ENCODE peak calls at places on chromosomes 3 and 15, in seven cellular contexts. One of them, this sample, is unnamed.

GRCh38 chr3:178146406-178146831 is 389.8 kb upstream of the KCNMB2 start:
- DNase-seq in RWPE1: no peak
- DNase-seq in HL-60: no peak
- DNase-seq in AG04450: no peak
- DNase-seq in mesothelial cell of epicardium: no peak
- DNase-seq in AG09309: peak; percentile 10
- DNase-seq in choroid plexus epithelial cell: no peak
- DNase-seq in this sample: no peak

GRCh38 chr15:30953183-30953582 is 38.2 kb downstream of the MTMR10 start:
- DNase-seq in AG09309: no peak
- DNase-seq in RWPE1: no peak
- DNase-seq in mesothelial cell of epicardium: no peak
- DNase-seq in choroid plexus epithelial cell: no peak
- DNase-seq in AG04450: no peak
- DNase-seq in HL-60: no peak
- DNase-seq in this sample: no peak

GRCh38 chr3:47283596-47284364 is 1.0 kb downstream of the KLHL18 start:
- DNase-seq in mesothelial cell of epicardium: no peak
- DNase-seq in HL-60: no peak
- DNase-seq in AG04450: no peak
- DNase-seq in choroid plexus epithelial cell: peak; percentile 44
- DNase-seq in AG09309: no peak
- DNase-seq in RWPE1: peak; percentile 7
- DNase-seq in this sample: peak; percentile 39

GRCh38 chr15:89851665-89852341 is 37.2 kb upstream of the ANPEP start:
- DNase-seq in RWPE1: no peak
- DNase-seq in mesothelial cell of epicardium: no peak
- DNase-seq in AG04450: no peak
- DNase-seq in AG09309: no peak
- DNase-seq in HL-60: no peak
- DNase-seq in choroid plexus epithelial cell: no peak
- DNase-seq in this sample: no peak

GRCh38 chr15:57158589-57158988 is 217.7 kb upstream of the CGNL1 start:
- DNase-seq in AG04450: no peak
- DNase-seq in mesothelial cell of epicardium: no peak
- DNase-seq in choroid plexus epithelial cell: no peak
- DNase-seq in RWPE1: peak; percentile 49
- DNase-seq in HL-60: no peak
- DNase-seq in AG09309: no peak
- DNase-seq in this sample: peak; percentile 39

GRCh38 chr15:67341539-67341938 is 87.0 kb downstream of the IQCH start:
- DNase-seq in AG09309: no peak
- DNase-seq in RWPE1: no peak
- DNase-seq in choroid plexus epithelial cell: no peak
- DNase-seq in AG04450: no peak
- DNase-seq in mesothelial cell of epicardium: no peak
- DNase-seq in HL-60: no peak
- DNase-seq in this sample: no peak

GRCh38 chr15:96107922-96108321 is 222.6 kb upstream of the NR2F2 start:
- DNase-seq in mesothelial cell of epicardium: no peak
- DNase-seq in choroid plexus epithelial cell: peak; percentile 44
- DNase-seq in AG04450: no peak
- DNase-seq in AG09309: no peak
- DNase-seq in HL-60: no peak
- DNase-seq in RWPE1: no peak
- DNase-seq in this sample: peak; percentile 23

GRCh38 chr3:124315215-124316033 is 323.5 kb upstream of the ROPN1 start:
- DNase-seq in AG09309: peak; percentile 4
- DNase-seq in RWPE1: peak; percentile 34
- DNase-seq in choroid plexus epithelial cell: peak; percentile 23
- DNase-seq in mesothelial cell of epicardium: no peak
- DNase-seq in HL-60: no peak
- DNase-seq in AG04450: no peak
- DNase-seq in this sample: peak; percentile 53

GRCh38 chr3:160402249-160403027 is 3.0 kb downstream of the SMC4 start:
- DNase-seq in choroid plexus epithelial cell: peak; percentile 21
- DNase-seq in AG09309: no peak
- DNase-seq in HL-60: no peak
- DNase-seq in mesothelial cell of epicardium: no peak
- DNase-seq in AG04450: no peak
- DNase-seq in RWPE1: no peak
- DNase-seq in this sample: peak; percentile 64

GRCh38 chr3:144963810-144964209 is 992.2 kb downstream of the DIPK2A start:
- DNase-seq in RWPE1: no peak
- DNase-seq in AG09309: peak; percentile 13
- DNase-seq in HL-60: no peak
- DNase-seq in AG04450: no peak
- DNase-seq in mesothelial cell of epicardium: no peak
- DNase-seq in choroid plexus epithelial cell: no peak
- DNase-seq in this sample: no peak

GRCh38 chr3:164080208-164080607 is 998.1 kb downstream of the SI start:
- DNase-seq in AG04450: no peak
- DNase-seq in choroid plexus epithelial cell: no peak
- DNase-seq in mesothelial cell of epicardium: no peak
- DNase-seq in RWPE1: no peak
- DNase-seq in HL-60: no peak
- DNase-seq in AG09309: no peak
- DNase-seq in this sample: no peak

GRCh38 chr3:52305926-52306325 is 10.2 kb upstream of the DNAH1 start:
- DNase-seq in HL-60: no peak
- DNase-seq in RWPE1: no peak
- DNase-seq in AG04450: no peak
- DNase-seq in AG09309: no peak
- DNase-seq in mesothelial cell of epicardium: no peak
- DNase-seq in choroid plexus epithelial cell: no peak
- DNase-seq in this sample: no peak

GRCh38 chr3:52299247-52299657 is 11.6 kb downstream of the GLYCTK start:
- DNase-seq in AG04450: no peak
- DNase-seq in mesothelial cell of epicardium: no peak
- DNase-seq in RWPE1: no peak
- DNase-seq in choroid plexus epithelial cell: no peak
- DNase-seq in AG09309: no peak
- DNase-seq in HL-60: no peak
- DNase-seq in this sample: no peak

GRCh38 chr3:52299815-52300611 is 12.4 kb downstream of the GLYCTK start:
- DNase-seq in AG09309: no peak
- DNase-seq in RWPE1: no peak
- DNase-seq in choroid plexus epithelial cell: peak; percentile 34
- DNase-seq in HL-60: no peak
- DNase-seq in mesothelial cell of epicardium: no peak
- DNase-seq in AG04450: no peak
- DNase-seq in this sample: peak; percentile 14

GRCh38 chr3:52301042-52301441 is 13.4 kb downstream of the GLYCTK start:
- DNase-seq in RWPE1: no peak
- DNase-seq in AG04450: no peak
- DNase-seq in choroid plexus epithelial cell: no peak
- DNase-seq in mesothelial cell of epicardium: no peak
- DNase-seq in HL-60: no peak
- DNase-seq in AG09309: no peak
- DNase-seq in this sample: no peak

DNA sequence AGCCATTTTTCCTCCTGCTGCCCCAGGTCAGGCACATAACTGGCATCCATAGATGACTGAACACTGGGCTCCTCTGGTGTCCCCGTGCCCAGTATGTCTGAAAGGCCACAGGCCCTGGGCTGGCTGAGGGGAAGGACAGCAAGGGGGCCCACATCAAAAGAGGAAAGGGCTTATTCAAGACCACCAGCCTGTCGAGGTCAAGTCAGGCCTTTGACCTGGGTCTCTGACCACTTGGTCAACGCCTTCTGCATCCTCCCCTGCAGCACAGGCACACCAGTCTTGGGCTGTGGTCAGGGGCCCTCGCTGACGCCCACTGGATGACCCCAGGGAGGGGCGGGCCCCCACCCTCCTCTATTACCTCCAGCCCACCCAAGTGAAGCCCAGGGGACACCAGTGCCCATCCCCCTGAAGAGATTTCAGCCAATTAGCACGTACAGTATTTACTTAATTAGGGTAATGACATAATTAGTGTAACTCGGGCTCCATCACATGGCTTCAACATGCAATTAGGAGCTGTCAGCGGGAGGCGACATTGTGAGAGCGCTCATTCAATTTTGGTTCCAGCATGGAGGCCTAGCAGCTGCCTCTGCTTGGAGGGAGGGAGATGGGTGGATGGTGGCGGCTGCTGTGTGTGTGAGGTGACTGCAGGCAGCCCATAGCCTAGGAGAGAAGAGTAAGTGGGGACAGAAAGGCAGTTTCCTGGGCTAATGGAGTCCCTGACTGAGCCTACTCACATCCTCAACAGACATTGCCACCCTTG is 13.5 kb upstream of the DNAH1 start:
- DNase-seq in mesothelial cell of epicardium: no peak
- DNase-seq in HL-60: no peak
- DNase-seq in choroid plexus epithelial cell: no peak
- DNase-seq in AG09309: no peak
- DNase-seq in AG04450: no peak
- DNase-seq in RWPE1: no peak
- DNase-seq in this sample: no peak
- TF ChIP-seq CTCF in mesothelial cell of epicardium: no peak
- TF ChIP-seq CTCF in HL-60: no peak
- TF ChIP-seq CTCF in choroid plexus epithelial cell: no peak
- TF ChIP-seq CTCF in AG09309: no peak
- TF ChIP-seq CTCF in AG04450: no peak
- TF ChIP-seq CTCF in RWPE1: no peak
- TF ChIP-seq CTCF in this sample: no peak

DNA sequence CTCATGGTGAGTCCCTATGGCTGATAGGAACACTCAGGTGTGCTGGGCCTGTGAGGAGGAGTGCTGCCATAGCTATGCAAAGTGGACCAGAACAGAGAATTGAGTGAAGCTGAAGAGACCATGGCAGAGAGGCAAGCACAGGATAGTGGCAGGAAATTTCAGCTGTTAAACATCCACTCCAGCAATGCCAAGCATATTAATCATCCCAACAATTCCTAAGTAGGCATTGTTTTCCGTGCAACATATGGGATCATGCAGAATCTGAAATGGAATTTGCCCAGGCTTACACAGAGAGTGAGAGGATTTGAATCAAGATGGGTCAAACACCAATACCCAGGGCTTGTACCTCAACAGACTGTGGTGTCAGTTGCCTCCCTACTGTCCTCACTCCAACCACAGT is 582.6 kb upstream of the UBE2E2 start:
- DNase-seq in AG04450: no peak
- DNase-seq in HL-60: no peak
- DNase-seq in AG09309: no peak
- DNase-seq in choroid plexus epithelial cell: no peak
- DNase-seq in RWPE1: no peak
- DNase-seq in mesothelial cell of epicardium: no peak
- DNase-seq in this sample: no peak
- TF ChIP-seq CTCF in AG04450: no peak
- TF ChIP-seq CTCF in HL-60: no peak
- TF ChIP-seq CTCF in AG09309: no peak
- TF ChIP-seq CTCF in choroid plexus epithelial cell: no peak
- TF ChIP-seq CTCF in RWPE1: no peak
- TF ChIP-seq CTCF in mesothelial cell of epicardium: no peak
- TF ChIP-seq CTCF in this sample: no peak

GRCh38 chr3:115577000-115577399 is 46.3 kb upstream of the GAP43 start:
- DNase-seq in AG04450: no peak
- DNase-seq in mesothelial cell of epicardium: no peak
- DNase-seq in HL-60: no peak
- DNase-seq in RWPE1: no peak
- DNase-seq in AG09309: no peak
- DNase-seq in choroid plexus epithelial cell: no peak
- DNase-seq in this sample: no peak

GRCh38 chr3:115576325-115576724 is 47.0 kb upstream of the GAP43 start:
- DNase-seq in mesothelial cell of epicardium: no peak
- DNase-seq in choroid plexus epithelial cell: no peak
- DNase-seq in HL-60: no peak
- DNase-seq in AG04450: no peak
- DNase-seq in AG09309: no peak
- DNase-seq in RWPE1: no peak
- DNase-seq in this sample: no peak

DNA sequence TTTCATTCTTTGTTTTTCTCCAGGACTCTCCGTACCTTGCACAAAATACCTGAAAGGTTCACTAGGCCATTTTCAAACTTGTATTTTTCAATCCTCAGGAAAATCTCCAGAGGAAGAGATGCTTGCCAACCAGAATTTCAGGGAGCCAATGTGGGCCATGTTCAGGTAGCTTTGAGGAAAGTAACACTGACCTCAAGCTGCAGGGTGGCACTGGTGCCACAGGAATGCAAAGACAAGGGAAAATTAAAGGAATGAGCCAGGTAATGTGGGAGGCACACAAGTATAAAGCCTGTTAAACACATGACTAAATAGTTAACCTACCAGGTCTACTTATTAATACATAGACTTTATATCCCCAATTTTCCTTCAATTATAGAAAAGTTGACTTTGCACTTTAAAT is 51.9 kb upstream of the GAP43 start:
- DNase-seq in choroid plexus epithelial cell: no peak
- DNase-seq in HL-60: no peak
- DNase-seq in mesothelial cell of epicardium: no peak
- DNase-seq in RWPE1: no peak
- DNase-seq in AG09309: no peak
- DNase-seq in AG04450: no peak
- DNase-seq in this sample: no peak
- TF ChIP-seq CTCF in choroid plexus epithelial cell: no peak
- TF ChIP-seq CTCF in HL-60: no peak
- TF ChIP-seq CTCF in mesothelial cell of epicardium: no peak
- TF ChIP-seq CTCF in RWPE1: no peak
- TF ChIP-seq CTCF in AG09309: no peak
- TF ChIP-seq CTCF in AG04450: no peak
- TF ChIP-seq CTCF in this sample: no peak

GRCh38 chr3:38646630-38647029 is 2.9 kb downstream of the SCN5A start:
- DNase-seq in HL-60: no peak
- DNase-seq in AG09309: no peak
- DNase-seq in choroid plexus epithelial cell: peak; percentile 44
- DNase-seq in AG04450: no peak
- DNase-seq in mesothelial cell of epicardium: no peak
- DNase-seq in RWPE1: no peak
- DNase-seq in this sample: peak; percentile 8
- TF ChIP-seq CTCF in HL-60: peak; percentile 50
- TF ChIP-seq CTCF in AG09309: peak; percentile 45
- TF ChIP-seq CTCF in choroid plexus epithelial cell: peak; percentile 60
- TF ChIP-seq CTCF in AG04450: peak; percentile 58
- TF ChIP-seq CTCF in mesothelial cell of epicardium: peak; percentile 45
- TF ChIP-seq CTCF in RWPE1: peak; percentile 14
- TF ChIP-seq CTCF in this sample: peak; percentile 45